ENCODE peak calls at places on chromosomes 4 and X, in four cellular contexts. F is adrenal gland, J is cardiac muscle cell, M is right lobe of liver. C is an unnamed sample. For H3K27me3, the result is how much of the 10 kb centered on the place peaks cover.

GRCh38 chrX:121949041-121949760 is 901.8 kb downstream of the GLUD2 start:
- DNase-seq in M (no peak), J (no peak), F (no peak), C (no peak)

GRCh38 chr4:77367638-77368037 is 210.6 kb downstream of the CCNG2 start:
- DNase-seq in M (no peak), F (no peak), J (no peak), C (no peak)

GRCh38 chr4:145278341-145279121 is 98.1 kb upstream of the OTUD4 start:
- DNase-seq in J (no peak), M (no peak), F (no peak), C (peak)

GRCh38 chr4:48329976-48330375 is 11.4 kb upstream of the SLAIN2 start:
- DNase-seq in F (no peak), M (no peak), J (no peak), C (peak)

GRCh38 chrX:4182010-4182806 is 468.8 kb upstream of the PRKX start:
- DNase-seq in J (no peak), M (no peak), F (no peak), C (no peak)

GRCh38 chrX:70096052-70096451 is 33.8 kb downstream of the OTUD6A start:
- DNase-seq in M (no peak), F (no peak), J (peak), C (peak)

GRCh38 chrX:72094894-72095293 is 36.8 kb downstream of the RTL5 start:
- DNase-seq in J (peak), F (peak), M (no peak), C (peak)

GRCh38 chr4:80732010-80732409 is 298.5 kb upstream of the BMP3 start:
- DNase-seq in J (no peak), F (no peak), M (no peak), C (no peak)

GRCh38 chrX:98068210-98068609 is 1184.5 kb downstream of the RPA4 start:
- DNase-seq in F (no peak), J (no peak), M (no peak), C (no peak)

GRCh38 chrX:119698835-119699234 is 5.9 kb upstream of the SEPTIN6 start:
- DNase-seq in F (no peak), M (no peak), J (peak), C (peak)

GRCh38 chrX:17471121-17471520 is 96.1 kb downstream of the NHS start:
- DNase-seq in F (no peak), M (no peak), J (no peak), C (no peak)

GRCh38 chrX:48938721-48939416 is 18.5 kb downstream of the OTUD5 start:
- DNase-seq in J (no peak), M (no peak), F (no peak), C (no peak)

GRCh38 chrX:110403839-110404238 is 45.2 kb downstream of the RTL9 start:
- DNase-seq in J (no peak), M (no peak), F (no peak), C (no peak)

GRCh38 chr4:114052227-114052626 is 72.8 kb upstream of the ARSJ start:
- DNase-seq in F (no peak), M (no peak), J (no peak), C (no peak)

GRCh38 chr4:113026556-113026955 is 22.9 kb upstream of the ANK2 start:
- DNase-seq in M (no peak), F (no peak), J (no peak), C (peak)

GRCh38 chrX:108439961-108440696 is 491 bp downstream of the COL4A5 start:
- DNase-seq in M (no peak), F (peak), J (peak), C (no peak)

GRCh38 chr4:38672247-38673071 is 8.5 kb downstream of the KLF3 start:
- DNase-seq in J (no peak), M (no peak), F (no peak), C (no peak)

DNA sequence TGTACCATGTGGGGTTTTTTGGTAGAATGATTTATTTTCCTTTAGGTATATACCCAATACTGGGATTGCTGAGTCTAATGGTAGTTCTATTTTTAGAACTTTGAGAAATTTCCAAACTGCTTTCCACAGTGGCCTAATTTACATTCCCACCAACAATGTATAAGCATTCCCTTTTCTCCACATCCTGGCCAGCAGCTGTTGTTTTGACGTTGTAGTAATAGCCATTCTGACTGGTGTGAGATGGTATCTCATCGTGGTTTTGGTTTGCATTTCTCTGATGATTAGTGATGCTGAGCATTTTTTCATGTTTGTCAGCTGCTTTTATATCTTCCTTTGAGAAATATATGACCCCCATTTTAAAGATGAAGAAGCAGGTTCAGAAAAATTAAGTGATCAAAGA is 153.7 kb downstream of the CBR4 start:
- DNase-seq in F (no peak), M (no peak), J (no peak), C (peak)
- H3K27ac ChIP-seq in F (no peak), M (no peak), J (no peak), C (peak)

GRCh38 chr4:182449960-182450359 is 206.8 kb downstream of the TENM3 start:
- DNase-seq in M (no peak), J (no peak), F (no peak), C (no peak)
- H3K4me3 ChIP-seq in M (no peak), J (peak), F (no peak), C (peak)

GRCh38 chrX:149648932-149649331 is 17.3 kb upstream of the TMEM185A start:
- DNase-seq in M (no peak), J (no peak), F (no peak), C (no peak)

GRCh38 chrX:149647505-149647904 is 15.9 kb upstream of the TMEM185A start:
- DNase-seq in J (no peak), F (no peak), M (no peak), C (no peak)

GRCh38 chrX:149652232-149652981 is 20.8 kb upstream of the TMEM185A start:
- DNase-seq in J (no peak), M (no peak), F (no peak), C (no peak)

GRCh38 chrX:149650162-149650561 is 18.6 kb upstream of the TMEM185A start:
- DNase-seq in J (no peak), F (no peak), M (no peak), C (no peak)
- H3K27me3 ChIP-seq in J (under half), F (under half), M (under half), C (under half)

GRCh38 chr4:153573881-153574807 is 108.0 kb downstream of the TMEM131L start:
- DNase-seq in M (peak), J (peak), F (peak), C (peak)

GRCh38 chr4:153573221-153573620 is 107.1 kb downstream of the TMEM131L start:
- DNase-seq in J (no peak), F (no peak), M (no peak), C (no peak)

GRCh38 chr4:153572609-153573008 is 106.4 kb downstream of the TMEM131L start:
- DNase-seq in M (no peak), J (no peak), F (no peak), C (no peak)

GRCh38 chr4:153570228-153570973 is 104.2 kb downstream of the TMEM131L start:
- DNase-seq in M (no peak), F (no peak), J (no peak), C (no peak)

GRCh38 chr4:153571006-153571545 is 104.9 kb downstream of the TMEM131L start:
- DNase-seq in F (no peak), M (no peak), J (no peak), C (no peak)
- H3K27ac ChIP-seq in F (no peak), M (peak), J (no peak), C (no peak)

DNA sequence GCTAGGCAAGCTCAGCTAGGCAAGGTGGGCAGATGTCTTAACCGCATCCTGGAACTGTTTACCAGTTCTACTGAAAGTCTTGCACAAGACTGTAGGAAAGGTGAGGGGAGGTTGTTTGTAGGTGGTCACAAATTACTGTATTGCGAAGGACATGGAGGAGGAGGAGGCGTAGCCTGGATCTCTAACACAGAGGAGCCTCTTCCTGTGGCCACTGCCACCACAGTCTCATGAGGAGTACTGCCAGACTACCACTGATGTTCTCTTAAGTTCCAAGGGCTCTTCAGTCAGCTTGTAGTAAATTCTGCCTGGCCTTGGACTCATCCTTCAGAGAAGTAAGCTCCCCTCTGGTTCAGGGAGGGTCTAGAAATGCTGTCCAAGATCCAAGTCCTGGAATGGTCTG is 258.6 kb downstream of the FAT4 start:
- DNase-seq in M (no peak), J (no peak), F (no peak), C (no peak)
- H3K4me3 ChIP-seq in M (no peak), J (no peak), F (no peak), C (no peak)

GRCh38 chr4:54146139-54146538 is 46.2 kb downstream of the GSX2 start:
- DNase-seq in M (no peak), F (no peak), J (no peak), C (no peak)
- H3K27me3 ChIP-seq in M (under half), F (under half), J (under half), C (under half)

GRCh38 chr4:125369098-125369497 is 54.3 kb downstream of the FAT4 start:
- DNase-seq in M (no peak), J (no peak), F (no peak), C (peak)

GRCh38 chr4:125365731-125366130 is 51.0 kb downstream of the FAT4 start:
- DNase-seq in F (no peak), M (no peak), J (no peak), C (no peak)

GRCh38 chr4:125368161-125368560 is 53.4 kb downstream of the FAT4 start:
- DNase-seq in M (no peak), F (no peak), J (no peak), C (no peak)

GRCh38 chr4:125370478-125370877 is 55.7 kb downstream of the FAT4 start:
- DNase-seq in J (no peak), M (no peak), F (no peak), C (no peak)

GRCh38 chr4:125368684-125369083 is 53.9 kb downstream of the FAT4 start:
- DNase-seq in F (no peak), J (no peak), M (no peak), C (peak)
- H3K27ac ChIP-seq in F (no peak), J (no peak), M (no peak), C (peak)